ENCODE peak calls at places on chromosome 5, in six cellular contexts. D is foreskin fibroblast, T is SK-N-SH, H is kidney epithelial cell, C is AG04449, N is GM10248. E is an unnamed sample.

GRCh38 chr5:146703899-146704298 is 174.7 kb downstream of the PPP2R2B start:
- DNase-seq in D (no peak), C (no peak), N (no peak), H (no peak), T (no peak), E (no peak)

GRCh38 chr5:96088676-96089075 is 127.0 kb upstream of the ELL2 start:
- DNase-seq in H (no peak), D (no peak), C (no peak), T (peak), N (no peak), E (no peak)

GRCh38 chr5:172282277-172283019 is 1.1 kb downstream of the UBTD2 start:
- DNase-seq in C (no peak), H (no peak), T (no peak), D (no peak), N (no peak), E (no peak)

GRCh38 chr5:172524573-172525021 is 70.3 kb upstream of the SH3PXD2B start:
- DNase-seq in D (no peak), T (peak), N (no peak), H (no peak), C (no peak), E (no peak)

GRCh38 chr5:43661102-43661501 is 58.1 kb downstream of the NNT start:
- DNase-seq in N (no peak), C (no peak), D (no peak), T (peak), H (no peak), E (no peak)

GRCh38 chr5:8945972-8946371 is 599.9 kb downstream of the SEMA5A start:
- DNase-seq in T (no peak), N (no peak), D (no peak), C (no peak), H (no peak), E (no peak)

GRCh38 chr5:160423025-160423554 is 1.4 kb downstream of the PTTG1 start:
- DNase-seq in N (no peak), C (no peak), D (no peak), T (no peak), H (no peak), E (no peak)

GRCh38 chr5:87853541-87853940 is 415.1 kb downstream of the TMEM161B start:
- DNase-seq in N (no peak), C (no peak), T (no peak), D (no peak), H (no peak), E (no peak)

GRCh38 chr5:174454890-174455289 is 269.5 kb upstream of the MSX2 start:
- DNase-seq in H (no peak), D (no peak), T (no peak), C (no peak), N (no peak), E (no peak)

GRCh38 chr5:79008362-79008761 is 23.3 kb upstream of the ARSB start:
- DNase-seq in T (no peak), C (no peak), N (no peak), D (no peak), H (no peak), E (no peak)

GRCh38 chr5:174609116-174609515 is 115.3 kb upstream of the MSX2 start:
- DNase-seq in D (no peak), N (no peak), H (no peak), T (no peak), C (no peak), E (no peak)

GRCh38 chr5:50958852-50959457 is 292.5 kb downstream of the PARP8 start:
- DNase-seq in D (no peak), H (no peak), T (peak), N (peak), C (no peak), E (no peak)

GRCh38 chr5:153463806-153464205 is 26.7 kb upstream of the GRIA1 start:
- DNase-seq in T (no peak), H (no peak), C (peak), N (no peak), D (peak), E (no peak)

GRCh38 chr5:464843-465590 is 22.0 kb downstream of the EXOC3 start:
- DNase-seq in N (no peak), C (no peak), D (no peak), H (no peak), T (no peak), E (no peak)

GRCh38 chr5:175814676-175815075 is 56.7 kb upstream of the CPLX2 start:
- DNase-seq in T (peak), D (peak), C (no peak), H (no peak), N (no peak), E (no peak)

GRCh38 chr5:77129386-77129785 is 42.3 kb upstream of the ZBED3 start:
- DNase-seq in D (no peak), C (no peak), N (no peak), T (peak), H (no peak), E (no peak)

GRCh38 chr5:131782717-131783116 is 14.1 kb downstream of the FNIP1 start:
- DNase-seq in N (no peak), C (no peak), T (no peak), D (no peak), H (no peak), E (no peak)
- TF ChIP-seq CTCF in N (no peak), C (no peak), T (no peak), D (no peak), H (no peak), E (no peak)

GRCh38 chr5:53114988-53115387 is 5.4 kb upstream of the MOCS2 start:
- DNase-seq in D (peak), H (no peak), T (no peak), C (no peak), N (no peak), E (no peak)
- TF ChIP-seq CTCF in D (peak), H (peak), T (peak), C (peak), N (no peak), E (no peak)

GRCh38 chr5:178589180-178590140 is 733 bp downstream of the COL23A1 start:
- DNase-seq in C (no peak), N (no peak), H (no peak), T (peak), D (peak), E (no peak)
- TF ChIP-seq CTCF in C (peak), N (peak), H (no peak), T (no peak), D (no peak), E (no peak)

DNA sequence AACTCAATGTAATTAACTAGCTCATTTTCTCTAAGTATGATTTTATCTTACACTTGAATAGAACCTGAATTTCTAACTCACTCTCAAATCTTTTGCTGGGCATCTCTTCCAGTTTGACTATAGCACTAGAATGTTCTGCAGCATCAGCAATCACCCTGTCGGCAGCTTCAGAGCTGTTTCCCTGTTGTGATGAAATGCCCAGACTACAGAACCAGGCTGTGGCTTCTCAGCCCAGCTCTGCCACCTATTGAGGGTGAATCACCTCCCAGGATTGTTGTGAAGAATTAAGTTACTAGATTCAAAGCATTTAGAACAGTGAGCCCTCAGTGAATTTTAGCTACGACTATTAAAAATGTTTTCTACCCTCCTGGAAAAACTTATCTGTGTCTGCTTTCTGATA is 90.4 kb upstream of the ANKRD55 start:
- DNase-seq in C (peak), T (peak), N (no peak), H (peak), D (peak), E (no peak)
- TF ChIP-seq CTCF in C (peak), T (no peak), N (no peak), H (peak), D (no peak), E (no peak)